ENCODE peak calls at places on chromosomes 16 and 17, in four cellular contexts. R is GM20000, V is colonic mucosa, U is transverse colon. T is an unnamed sample.

GRCh38 chr17:11954961-11955360 is 42.3 kb downstream of the ZNF18 start:
- DNase-seq in R (no peak), V (no peak), U (no peak), T (no peak)

GRCh38 chr16:22816475-22816874 is 2.5 kb downstream of the HS3ST2 start:
- DNase-seq in R (no peak), V (no peak), U (no peak), T (no peak)

GRCh38 chr16:4846503-4846900 is 586 bp downstream of the GLYR1 start:
- DNase-seq in R (peak; percentile 54), V (peak; percentile 79), U (peak; percentile 71), T (no peak)

GRCh38 chr16:72255785-72256184 is 83.8 kb upstream of the PMFBP1 start:
- DNase-seq in R (no peak), V (no peak), U (no peak), T (no peak)

GRCh38 chr17:75344664-75345063 is 55.4 kb upstream of the SLC25A19 start:
- DNase-seq in R (no peak), V (no peak), U (no peak), T (no peak)

GRCh38 chr16:57736419-57737281 is 1.1 kb downstream of the KATNB1 start:
- DNase-seq in R (no peak), V (peak; percentile 72), U (peak; percentile 55), T (peak; percentile 40)

GRCh38 chr17:39186481-39187002 is 10.9 kb downstream of the CACNB1 start:
- DNase-seq in R (no peak), V (peak; percentile 51), U (no peak), T (no peak)

GRCh38 chr16:52597772-52598483 is 51.0 kb upstream of the TOX3 start:
- DNase-seq in R (no peak), V (no peak), U (peak; percentile 34), T (no peak)

GRCh38 chr17:57009737-57010445 is 32.0 kb downstream of the SCPEP1 start:
- DNase-seq in R (peak; percentile 66), V (peak; percentile 68), U (peak; percentile 73), T (no peak)

GRCh38 chr16:89041571-89042481 is 51.8 kb upstream of the ACSF3 start:
- DNase-seq in R (no peak), V (no peak), U (no peak), T (no peak)

GRCh38 chr16:78249056-78249455 is 149.6 kb downstream of the WWOX start:
- DNase-seq in R (no peak), V (no peak), U (peak; percentile 56), T (no peak)

GRCh38 chr16:27698266-27698665 is 148.3 kb downstream of the KATNIP start:
- DNase-seq in R (no peak), V (no peak), U (no peak), T (no peak)

GRCh38 chr16:56357291-56357764 is 68.0 kb downstream of the AMFR start:
- DNase-seq in R (no peak), V (no peak), U (peak; percentile 7), T (no peak)

GRCh38 chr16:28572659-28573510 is 19.2 kb downstream of the SGF29 start:
- DNase-seq in R (no peak), V (no peak), U (no peak), T (no peak)

GRCh38 chr17:45221081-45221996 is at the start of gene FMNL1:
- DNase-seq in R (peak; percentile 87), V (peak; percentile 47), U (peak; percentile 75), T (no peak)

GRCh38 chr17:39576187-39576586 is 31.5 kb downstream of the NEUROD2 start:
- DNase-seq in R (no peak), V (no peak), U (no peak), T (no peak)

GRCh38 chr16:50542703-50543102 is 5.5 kb upstream of the NKD1 start:
- DNase-seq in R (no peak), V (no peak), U (no peak), T (no peak)

GRCh38 chr17:67675481-67675880 is 42.3 kb upstream of the NOL11 start:
- DNase-seq in R (no peak), V (no peak), U (no peak), T (no peak)

GRCh38 chr17:8314797-8315739 is 5.0 kb downstream of the ARHGEF15 start:
- DNase-seq in R (no peak), V (no peak), U (no peak), T (no peak)

GRCh38 chr17:50184057-50184456 is 17.4 kb downstream of the COL1A1 start:
- DNase-seq in R (no peak), V (no peak), U (no peak), T (no peak)

GRCh38 chr17:10772425-10773380 is 31.2 kb downstream of the TMEM238L start:
- DNase-seq in R (no peak), V (peak; percentile 97), U (peak; percentile 87), T (no peak)

GRCh38 chr16:18039931-18040330 is 296.6 kb downstream of the NPIPA8 start:
- DNase-seq in R (no peak), V (no peak), U (no peak), T (no peak)

GRCh38 chr17:50944054-50944901 is 78.1 kb upstream of the TOB1 start:
- DNase-seq in R (peak; percentile 76), V (peak; percentile 95), U (peak; percentile 92), T (no peak)

GRCh38 chr16:31472559-31473203 is 729 bp downstream of the TGFB1I1 start:
- DNase-seq in R (peak; percentile 67), V (peak; percentile 92), U (peak; percentile 93), T (peak; percentile 46)

GRCh38 chr16:54772400-54772799 is 158.3 kb upstream of the IRX5 start:
- DNase-seq in R (no peak), V (no peak), U (no peak), T (no peak)

GRCh38 chr17:43823350-43824084 is 9.4 kb downstream of the MPP3 start:
- DNase-seq in R (no peak), V (peak; percentile 37), U (peak; percentile 43), T (no peak)

GRCh38 chr16:75402174-75402820 is 31.0 kb downstream of the CFDP1 start:
- DNase-seq in R (no peak), V (no peak), U (no peak), T (no peak)

GRCh38 chr17:57670769-57671545 is 74.1 kb downstream of the CCDC182 start:
- DNase-seq in R (no peak), V (peak; percentile 10), U (no peak), T (no peak)

GRCh38 chr16:88017006-88017405 is 65.8 kb downstream of the BANP start:
- DNase-seq in R (no peak), V (no peak), U (no peak), T (no peak)

GRCh38 chr17:75589017-75589918 is 1.7 kb downstream of the MYO15B start:
- DNase-seq in R (peak; percentile 100), V (peak; percentile 99), U (peak; percentile 97), T (no peak)

GRCh38 chr16:17273142-17273561 is 197.6 kb downstream of the XYLT1 start:
- DNase-seq in R (peak; percentile 52), V (no peak), U (no peak), T (peak; percentile 75)

GRCh38 chr17:82244413-82245140 is 15.7 kb downstream of the SLC16A3 start:
- DNase-seq in R (peak; percentile 25), V (no peak), U (peak; percentile 34), T (no peak)

GRCh38 chr17:57859601-57860413 is 10.0 kb upstream of the MRPS23 start:
- DNase-seq in R (no peak), V (no peak), U (no peak), T (no peak)

GRCh38 chr16:54489225-54489781 is 202.7 kb upstream of the IRX3 start:
- DNase-seq in R (no peak), V (peak; percentile 68), U (peak; percentile 82), T (no peak)

GRCh38 chr17:80885922-80886582 is 105.6 kb upstream of the CHMP6 start:
- DNase-seq in R (no peak), V (no peak), U (no peak), T (no peak)

GRCh38 chr17:34255381-34255732 is 272 bp downstream of the CCL2 start:
- DNase-seq in R (no peak), V (no peak), U (no peak), T (no peak)

DNA sequence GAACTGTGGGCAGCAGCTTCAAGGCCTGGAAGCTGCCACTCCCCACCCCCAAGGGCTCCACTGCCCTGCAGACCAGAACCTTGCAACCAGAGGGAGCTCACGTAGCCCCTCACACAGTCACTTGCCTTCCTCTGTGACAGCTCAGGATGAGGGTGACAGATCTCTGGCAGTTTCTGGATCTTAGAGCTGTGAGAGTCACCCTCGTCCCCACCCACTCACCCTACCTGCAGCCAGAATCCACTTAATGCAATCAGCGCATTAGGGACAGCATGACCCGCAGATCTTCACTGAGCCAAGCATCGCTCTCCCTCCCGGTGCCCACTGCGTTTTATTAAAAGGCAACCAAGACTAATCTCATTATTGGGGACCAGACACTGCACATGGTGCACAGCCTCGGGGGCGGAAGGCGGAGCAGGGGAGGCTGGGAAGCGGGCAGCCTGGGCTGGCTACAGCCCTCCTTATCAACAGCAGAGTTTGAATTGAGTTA is 3.5 kb downstream of the CYB561 start:
- DNase-seq in R (peak; percentile 65), V (no peak), U (no peak), T (no peak)
- TF ChIP-seq CTCF in R (no peak), V (no peak), U (no peak), T (peak; percentile 17)

GRCh38 chr16:2749936-2750335 is 2.5 kb upstream of the SRRM2 start:
- DNase-seq in R (no peak), V (no peak), U (no peak), T (no peak)

GRCh38 chr16:2753523-2754020 is 1.1 kb downstream of the SRRM2 start:
- DNase-seq in R (no peak), V (no peak), U (no peak), T (no peak)

GRCh38 chr16:2751577-2752034 is 832 bp upstream of the SRRM2 start:
- DNase-seq in R (peak; percentile 86), V (no peak), U (peak; percentile 33), T (no peak)

GRCh38 chr16:2752850-2753522 is 548 bp downstream of the SRRM2 start:
- DNase-seq in R (peak; percentile 92), V (peak; percentile 84), U (peak; percentile 87), T (no peak)

GRCh38 chr16:2752035-2752849 is at the start of gene SRRM2:
- DNase-seq in R (peak; percentile 97), V (peak; percentile 95), U (peak; percentile 95), T (peak; percentile 72)
- TF ChIP-seq CTCF in R (no peak), V (no peak), U (no peak), T (no peak)

DNA sequence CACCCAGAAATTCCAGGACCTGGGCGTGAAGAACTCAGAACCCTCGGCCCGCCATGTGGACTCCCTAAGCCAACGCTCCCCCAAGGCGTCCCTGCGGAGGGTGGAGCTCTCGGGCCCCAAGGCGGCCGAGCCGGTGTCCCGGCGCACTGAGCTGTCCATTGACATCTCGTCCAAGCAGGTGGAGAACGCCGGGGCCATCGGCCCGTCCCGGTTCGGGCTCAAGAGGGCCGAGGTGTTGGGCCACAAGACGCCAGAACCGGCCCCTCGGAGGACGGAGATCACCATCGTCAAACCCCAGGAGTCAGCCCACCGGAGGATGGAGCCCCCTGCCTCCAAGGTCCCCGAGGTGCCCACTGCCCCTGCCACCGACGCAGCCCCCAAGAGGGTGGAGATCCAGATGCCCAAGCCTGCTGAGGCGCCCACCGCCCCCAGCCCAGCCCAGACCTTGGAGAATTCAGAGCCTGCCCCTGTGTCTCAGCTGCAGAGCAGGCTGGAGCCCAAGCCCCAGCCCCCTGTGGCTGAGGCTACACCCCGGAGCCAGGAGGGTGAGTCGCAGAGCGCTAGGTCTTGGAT is 261.5 kb downstream of the SEC14L1 start:
- DNase-seq in R (no peak), V (no peak), U (no peak), T (no peak)
- TF ChIP-seq CTCF in R (no peak), V (no peak), U (no peak), T (no peak)

GRCh38 chr17:29589524-29590260 is at the start of gene GIT1:
- DNase-seq in R (peak; percentile 99), V (peak; percentile 84), U (peak; percentile 90), T (no peak)
- TF ChIP-seq CTCF in R (no peak), V (no peak), U (no peak), T (no peak)